ENCODE peak calls at places on chromosomes 13 and 19, in four cellular contexts. F is WTC11, P is K562, C is H1. O is an unnamed sample.

GRCh38 chr13:97371486-97372109 is 62.4 kb upstream of the RAP2A start:
- DNase-seq in F (no peak), P (no peak), C (no peak), O (no peak)

GRCh38 chr13:83496501-83496900 is 385.8 kb downstream of the SLITRK1 start:
- DNase-seq in F (no peak), P (no peak), C (no peak), O (no peak)

GRCh38 chr13:76600086-76600485 is 286.1 kb downstream of the KCTD12 start:
- DNase-seq in F (no peak), P (no peak), C (no peak), O (no peak)

GRCh38 chr13:60379837-60380236 is 17.2 kb upstream of the TDRD3 start:
- DNase-seq in F (no peak), P (no peak), C (no peak), O (no peak)

GRCh38 chr19:38033658-38034150 is 126.7 kb downstream of the SIPA1L3 start:
- DNase-seq in F (peak; percentile 53), P (no peak), C (no peak), O (no peak)

GRCh38 chr13:29892149-29892548 is 41.7 kb upstream of the UBL3 start:
- DNase-seq in F (no peak), P (no peak), C (no peak), O (no peak)

GRCh38 chr19:32387701-32388392 is 17.7 kb upstream of the DPY19L3 start:
- DNase-seq in F (no peak), P (no peak), C (no peak), O (no peak)

GRCh38 chr13:21872795-21873194 is 201.9 kb downstream of the FGF9 start:
- DNase-seq in F (no peak), P (no peak), C (no peak), O (no peak)

GRCh38 chr13:107348471-107348870 is 780.5 kb upstream of the ARGLU1 start:
- DNase-seq in F (no peak), P (no peak), C (no peak), O (no peak)

GRCh38 chr19:38003427-38004099 is 96.6 kb downstream of the SIPA1L3 start:
- DNase-seq in F (peak; percentile 65), P (no peak), C (peak; percentile 69), O (peak; percentile 68)

GRCh38 chr13:38686635-38687245 is at the start of gene FREM2:
- DNase-seq in F (peak; percentile 94), P (no peak), C (peak; percentile 89), O (no peak)

GRCh38 chr13:53001871-53002270 is 26.7 kb upstream of the OLFM4 start:
- DNase-seq in F (no peak), P (no peak), C (no peak), O (no peak)

GRCh38 chr13:98571955-98572662 is 4.8 kb downstream of the STK24 start:
- DNase-seq in F (no peak), P (no peak), C (no peak), O (peak; percentile 55)

GRCh38 chr19:53008061-53008778 is 5.5 kb upstream of the ERVV-1 start:
- DNase-seq in F (no peak), P (no peak), C (no peak), O (no peak)

GRCh38 chr13:110546933-110547332 is 14.6 kb downstream of the RAB20 start:
- DNase-seq in F (no peak), P (no peak), C (no peak), O (no peak)

GRCh38 chr19:39539165-39539518 is 819 bp downstream of the EID2 start:
- DNase-seq in F (no peak), P (no peak), C (no peak), O (no peak)

GRCh38 chr13:48749144-48749543 is 95.4 kb downstream of the CYSLTR2 start:
- DNase-seq in F (no peak), P (no peak), C (no peak), O (no peak)

DNA sequence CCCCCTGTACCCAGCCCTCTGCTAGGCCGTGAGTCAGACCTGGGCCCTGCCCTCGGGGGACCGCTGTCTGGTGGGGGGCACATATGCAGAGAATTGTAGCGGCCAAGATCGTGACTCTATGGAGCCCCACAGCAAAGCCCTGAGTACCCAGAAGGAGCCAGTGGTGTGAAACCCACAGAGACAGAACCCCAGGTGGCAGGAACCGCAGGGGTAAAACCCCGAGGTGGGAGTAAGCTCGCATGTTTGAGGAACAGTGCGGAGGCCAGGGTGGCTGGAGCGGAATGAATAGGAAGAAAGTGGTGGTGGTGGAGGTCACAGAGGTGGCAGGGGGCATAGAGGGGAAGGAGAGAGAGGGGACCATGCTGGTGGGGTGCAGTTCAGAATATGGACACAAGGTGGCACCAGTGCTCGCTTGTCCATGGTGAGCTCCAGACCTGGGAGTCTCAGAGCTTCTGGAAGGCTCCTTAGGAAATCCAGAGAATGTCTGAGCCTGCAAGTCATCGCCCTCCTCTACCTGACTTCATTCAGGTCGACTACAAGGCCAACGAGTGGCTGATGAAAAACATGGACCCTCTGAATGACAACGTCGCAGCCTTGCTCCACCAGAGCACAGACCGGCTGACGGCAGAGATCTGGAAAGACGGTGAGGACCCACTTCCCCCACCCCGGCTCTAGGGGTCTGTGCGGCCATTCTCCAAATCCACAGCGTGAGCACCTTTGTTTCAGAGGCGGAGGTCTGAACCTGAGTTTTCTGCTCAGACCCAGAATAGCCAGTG is 48.9 kb downstream of the MYH14 start:
- DNase-seq in F (peak; percentile 82), P (peak; percentile 48), C (peak; percentile 92), O (peak; percentile 65)
- TF ChIP-seq TEAD4 in F (no peak), P (no peak), C (no peak), O (no peak)

GRCh38 chr13:19960673-19961015 is 2.1 kb downstream of the ZMYM2 start:
- DNase-seq in F (no peak), P (no peak), C (no peak), O (no peak)

GRCh38 chr13:19961924-19962323 is 3.4 kb downstream of the ZMYM2 start:
- DNase-seq in F (no peak), P (no peak), C (no peak), O (no peak)

GRCh38 chr13:19961484-19961883 is 3.0 kb downstream of the ZMYM2 start:
- DNase-seq in F (no peak), P (no peak), C (no peak), O (no peak)

GRCh38 chr13:19959831-19960672 is 1.5 kb downstream of the ZMYM2 start:
- DNase-seq in F (peak; percentile 78), P (peak; percentile 64), C (peak; percentile 77), O (peak; percentile 77)

GRCh38 chr13:19962894-19963293 is 4.4 kb downstream of the ZMYM2 start:
- DNase-seq in F (no peak), P (no peak), C (no peak), O (no peak)
- TF ChIP-seq TEAD4 in F (no peak), P (no peak), C (no peak), O (no peak)

DNA sequence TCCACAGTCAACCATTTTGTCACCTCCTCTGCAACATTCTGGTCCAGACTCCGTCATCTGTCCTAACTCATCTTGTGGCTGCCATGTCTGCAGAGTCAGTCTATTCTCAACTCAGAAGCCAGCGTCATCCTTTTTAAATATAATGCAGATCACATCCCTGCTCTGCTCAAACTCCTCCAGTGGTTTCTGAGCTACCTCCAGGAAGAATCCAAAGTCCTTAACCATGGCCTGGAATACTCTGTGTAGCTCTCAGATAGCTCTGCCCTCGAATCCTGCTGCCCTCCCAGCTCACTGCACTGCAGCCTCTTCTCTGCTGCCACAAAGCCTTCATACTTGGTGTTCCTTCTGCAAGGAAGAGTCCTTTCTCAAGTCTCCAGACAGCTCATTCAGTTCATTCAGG is 190.8 kb downstream of the FOXO1 start:
- DNase-seq in F (no peak), P (no peak), C (no peak), O (no peak)
- TF ChIP-seq TEAD4 in F (no peak), P (no peak), C (no peak), O (no peak)

GRCh38 chr19:5046339-5047039 is 77.6 kb downstream of the KDM4B start:
- DNase-seq in F (no peak), P (no peak), C (no peak), O (no peak)
- TF ChIP-seq TEAD4 in F (no peak), P (no peak), C (no peak), O (no peak)

GRCh38 chr19:35775046-35775297 is 392 bp upstream of the ARHGAP33 start:
- DNase-seq in F (no peak), P (no peak), C (no peak), O (no peak)
- TF ChIP-seq TEAD4 in F (no peak), P (no peak), C (no peak), O (no peak)

DNA sequence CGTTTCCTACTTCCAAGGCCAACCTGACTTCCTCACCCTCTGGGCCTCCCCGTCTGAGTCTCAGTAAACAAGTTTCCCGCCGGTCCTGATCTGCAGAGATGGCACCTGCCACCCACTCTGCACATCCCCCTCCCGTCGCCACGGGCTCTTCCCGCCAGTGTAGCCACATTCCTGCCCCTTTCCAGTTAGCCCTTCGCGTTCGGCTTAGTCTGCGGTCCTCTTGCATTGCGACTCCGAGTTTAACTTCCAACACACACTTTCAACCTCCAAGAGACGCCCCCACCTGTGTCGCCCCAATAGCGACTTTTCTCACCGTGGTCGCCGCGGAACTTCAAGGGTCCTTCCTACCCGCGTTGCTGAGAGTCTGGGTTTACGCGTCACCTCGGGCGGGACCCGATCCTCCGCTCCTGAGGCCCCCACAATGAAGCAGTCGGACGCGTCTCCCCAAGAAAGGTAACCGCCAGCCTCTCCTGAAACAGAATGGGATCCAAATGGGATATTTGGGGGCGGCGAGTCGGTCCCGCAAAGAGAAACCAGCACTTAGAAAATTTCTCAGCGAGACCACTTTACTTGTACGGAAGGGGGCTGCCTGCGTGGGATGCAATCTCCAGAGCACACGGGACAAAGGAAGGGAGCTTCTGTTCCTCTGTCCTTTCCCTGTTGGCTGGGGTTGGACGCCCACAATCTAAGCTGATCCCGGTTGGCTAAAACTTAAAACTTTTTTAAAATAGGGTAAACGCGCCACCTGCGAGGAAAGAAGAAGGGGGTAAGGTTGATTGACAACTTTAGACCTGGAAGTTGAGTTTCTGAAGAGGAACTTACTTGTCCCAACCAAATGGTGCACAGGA is 1.0 kb upstream of the BSG start:
- DNase-seq in F (peak; percentile 52), P (peak; percentile 51), C (peak; percentile 77), O (no peak)
- TF ChIP-seq TEAD4 in F (no peak), P (no peak), C (peak; percentile 83), O (no peak)

DNA sequence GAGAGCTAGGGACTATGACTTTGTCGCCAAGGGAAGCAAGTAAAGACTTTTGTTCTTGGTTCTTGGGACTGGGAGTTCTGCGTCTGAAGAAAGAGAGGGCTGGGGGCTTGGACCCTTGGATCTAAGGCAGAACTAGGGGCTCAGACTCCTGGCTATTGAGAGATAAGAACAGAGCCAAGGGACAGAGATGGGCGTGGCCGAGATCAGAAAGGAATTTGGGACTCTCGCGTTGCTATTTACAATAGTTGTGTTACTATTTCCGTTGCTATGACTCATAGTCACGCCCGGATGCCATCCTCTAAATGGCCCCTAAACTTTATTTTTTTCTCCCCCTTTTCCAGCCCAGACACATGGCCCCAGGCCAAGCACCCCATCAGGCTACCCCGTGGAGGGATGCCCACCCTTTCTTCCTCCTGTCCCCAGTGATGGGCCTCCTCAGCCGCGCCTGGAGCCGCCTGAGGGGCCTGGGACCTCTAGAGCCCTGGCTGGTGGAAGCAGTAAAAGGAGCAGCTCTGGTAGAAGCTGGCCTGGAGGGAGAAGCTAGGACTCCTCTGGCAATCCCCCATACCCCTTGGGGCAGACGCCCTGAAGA is 759 bp downstream of the PPP1R15A start:
- DNase-seq in F (peak; percentile 77), P (peak; percentile 86), C (peak; percentile 72), O (peak; percentile 78)
- TF ChIP-seq TEAD4 in F (no peak), P (no peak), C (peak; percentile 49), O (no peak)

GRCh38 chr13:73096173-73097117 is 37.6 kb downstream of the KLF5 start:
- DNase-seq in F (no peak), P (no peak), C (no peak), O (no peak)
- TF ChIP-seq TEAD4 in F (no peak), P (no peak), C (no peak), O (no peak)

GRCh38 chr19:57850553-57851017 is 926 bp downstream of the ZNF587 start:
- DNase-seq in F (peak; percentile 36), P (peak; percentile 35), C (peak; percentile 49), O (peak; percentile 32)
- TF ChIP-seq TEAD4 in F (no peak), P (no peak), C (no peak), O (no peak)